ENCODE peak calls at places on chromosomes 6 and 20, in eight cellular contexts. U, N, E, G, A, C, T and J are unnamed samples.

GRCh38 chr6:36229223-36229622 is 32.7 kb downstream of the BRPF3 start:
- DNase-seq in G (peak), U (no peak), C (no peak), N (no peak), E (no peak), T (no peak), A (no peak), J (no peak)

GRCh38 chr6:33317418-33317667 is 201 bp downstream of the ZBTB22 start:
- DNase-seq in U (no peak), C (no peak), N (no peak), T (no peak), E (peak), G (peak), A (no peak), J (no peak)

GRCh38 chr6:132504757-132505156 is 8.2 kb downstream of the STX7 start:
- DNase-seq in U (no peak), G (no peak), A (no peak), C (no peak), N (no peak), E (no peak), T (no peak), J (no peak)

GRCh38 chr6:125950293-125950692 is 6.3 kb upstream of the HINT3 start:
- DNase-seq in T (peak), G (no peak), A (peak), N (peak), E (no peak), U (peak), C (no peak), J (no peak)

GRCh38 chr6:46221221-46221793 is 50.5 kb upstream of the ENPP5 start:
- DNase-seq in E (no peak), C (no peak), N (peak), A (peak), U (peak), G (no peak), T (peak), J (no peak)

GRCh38 chr20:588932-589672 is 21.0 kb downstream of the TCF15 start:
- DNase-seq in U (no peak), A (no peak), N (no peak), G (no peak), T (no peak), C (no peak), E (no peak), J (no peak)

GRCh38 chr6:8383584-8383983 is 51.8 kb downstream of the SLC35B3 start:
- DNase-seq in A (no peak), U (no peak), T (no peak), C (no peak), N (no peak), G (no peak), E (no peak), J (no peak)

GRCh38 chr6:47536816-47537401 is 59.3 kb downstream of the CD2AP start:
- DNase-seq in N (no peak), A (no peak), T (no peak), U (no peak), G (no peak), C (no peak), E (no peak), J (no peak)

GRCh38 chr6:7114744-7115451 is 7.1 kb downstream of the RREB1 start:
- DNase-seq in U (no peak), C (no peak), N (no peak), G (no peak), T (no peak), E (no peak), A (no peak), J (no peak)

GRCh38 chr20:58235010-58235409 is 6.6 kb upstream of the ANKRD60 start:
- DNase-seq in N (no peak), A (no peak), U (no peak), C (no peak), G (no peak), T (no peak), E (no peak), J (no peak)

GRCh38 chr6:158322724-158323560 is 10.7 kb downstream of the TULP4 start:
- DNase-seq in A (peak), N (peak), U (peak), T (peak), C (no peak), E (no peak), G (no peak), J (no peak)

GRCh38 chr6:3753228-3753795 is 1.8 kb upstream of the PXDC1 start:
- DNase-seq in A (no peak), E (no peak), N (no peak), C (no peak), U (no peak), G (peak), T (no peak), J (no peak)

GRCh38 chr20:53914861-53915458 is 155.4 kb downstream of the BCAS1 start:
- DNase-seq in C (no peak), N (no peak), U (no peak), E (no peak), T (no peak), G (peak), A (no peak), J (no peak)

GRCh38 chr6:161091972-161092701 is 100.6 kb downstream of the MAP3K4 start:
- DNase-seq in A (peak), U (no peak), T (peak), N (peak), G (no peak), E (no peak), C (no peak), J (no peak)

GRCh38 chr6:3194535-3195376 is 32.7 kb downstream of the TUBB2B start:
- DNase-seq in T (peak), U (peak), G (peak), N (no peak), E (peak), C (no peak), A (peak), J (no peak)

GRCh38 chr20:43945391-43946205 is 30.9 kb downstream of the TOX2 start:
- DNase-seq in E (no peak), N (no peak), G (no peak), A (no peak), T (no peak), C (no peak), U (no peak), J (no peak)

GRCh38 chr20:64256282-64256947 is 867 bp downstream of the PCMTD2 start:
- DNase-seq in T (no peak), U (peak), N (no peak), C (no peak), A (no peak), G (peak), E (no peak), J (no peak)

GRCh38 chr20:29878281-29878741 is 1379.2 kb upstream of the DEFB115 start:
- DNase-seq in G (peak), U (peak), T (no peak), A (no peak), E (no peak), N (no peak), C (peak), J (no peak)

GRCh38 chr20:46787986-46788762 is 78.7 kb downstream of the SLC2A10 start:
- DNase-seq in G (no peak), C (no peak), E (no peak), T (no peak), N (no peak), U (no peak), A (no peak), J (no peak)

GRCh38 chr20:25048519-25048952 is 9.4 kb downstream of the ACSS1 start:
- DNase-seq in G (peak), N (no peak), A (no peak), E (no peak), C (peak), U (no peak), T (no peak), J (no peak)

GRCh38 chr20:50569864-50570836 is 60.0 kb downstream of the PTPN1 start:
- DNase-seq in N (no peak), A (peak), U (peak), E (no peak), G (no peak), C (no peak), T (peak), J (no peak)

GRCh38 chr20:35602851-35603495 is 12.7 kb upstream of the SPAG4 start:
- DNase-seq in A (no peak), C (peak), G (no peak), U (no peak), N (no peak), T (no peak), E (no peak), J (no peak)

GRCh38 chr6:126040826-126041225 is 54.5 kb downstream of the TRMT11 start:
- DNase-seq in U (peak), E (no peak), G (no peak), C (no peak), A (peak), T (peak), N (peak), J (no peak)

GRCh38 chr6:116392158-116393032 is 21.6 kb downstream of the DSE start:
- DNase-seq in T (peak), N (no peak), C (no peak), E (no peak), A (peak), G (no peak), U (peak), J (no peak)

GRCh38 chr20:46900068-46900467 is 5.4 kb downstream of the EYA2 start:
- DNase-seq in E (no peak), N (no peak), C (no peak), U (no peak), A (no peak), G (no peak), T (no peak), J (no peak)

DNA sequence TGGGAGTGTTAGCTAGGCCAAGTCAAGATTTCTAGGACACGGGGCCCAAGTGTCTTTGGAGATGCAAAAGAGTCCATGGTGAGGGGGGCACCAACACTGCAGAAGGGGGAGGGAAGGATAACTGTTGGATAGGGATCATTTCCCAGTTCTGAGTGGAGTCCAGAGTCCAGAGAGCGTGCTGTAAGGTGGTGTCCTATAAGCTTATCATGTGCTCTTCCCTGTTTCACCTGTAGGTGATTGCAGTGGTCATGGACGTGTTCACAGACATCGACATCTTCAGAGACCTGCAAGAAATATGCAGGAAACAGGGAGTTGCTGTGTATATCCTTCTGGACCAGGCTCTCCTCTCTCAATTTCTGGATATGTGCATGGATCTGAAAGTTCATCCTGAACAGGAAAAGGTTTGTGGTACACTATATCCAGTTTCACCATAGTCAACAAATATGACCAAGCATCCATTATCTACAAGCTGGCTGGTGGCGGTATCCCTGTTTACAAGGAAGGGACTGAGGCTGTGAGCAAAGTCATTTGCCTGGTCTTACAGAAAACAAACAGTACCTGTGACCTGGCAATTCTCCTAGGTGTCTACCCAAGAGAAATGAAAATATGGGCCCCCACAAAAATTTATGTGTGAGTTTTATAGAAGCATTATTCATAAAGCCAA is 15.6 kb downstream of the FAM83D start:
- DNase-seq in T (no peak), C (no peak), A (no peak), U (no peak), E (no peak), N (no peak), G (peak), J (no peak)
- TF ChIP-seq CTCF in T (no peak), C (no peak), A (no peak), U (no peak), E (no peak), N (no peak), G (no peak), J (no peak)

GRCh38 chr20:57153238-57153905 is 113.1 kb downstream of the BMP7 start:
- DNase-seq in G (no peak), U (no peak), E (no peak), T (no peak), A (no peak), N (no peak), C (no peak), J (no peak)
- TF ChIP-seq CTCF in G (no peak), U (no peak), E (no peak), T (no peak), A (no peak), N (no peak), C (no peak), J (no peak)

GRCh38 chr6:68533339-68533795 is 101.7 kb upstream of the ADGRB3 start:
- DNase-seq in U (no peak), C (peak), A (no peak), N (no peak), E (no peak), G (no peak), T (no peak), J (no peak)

DNA sequence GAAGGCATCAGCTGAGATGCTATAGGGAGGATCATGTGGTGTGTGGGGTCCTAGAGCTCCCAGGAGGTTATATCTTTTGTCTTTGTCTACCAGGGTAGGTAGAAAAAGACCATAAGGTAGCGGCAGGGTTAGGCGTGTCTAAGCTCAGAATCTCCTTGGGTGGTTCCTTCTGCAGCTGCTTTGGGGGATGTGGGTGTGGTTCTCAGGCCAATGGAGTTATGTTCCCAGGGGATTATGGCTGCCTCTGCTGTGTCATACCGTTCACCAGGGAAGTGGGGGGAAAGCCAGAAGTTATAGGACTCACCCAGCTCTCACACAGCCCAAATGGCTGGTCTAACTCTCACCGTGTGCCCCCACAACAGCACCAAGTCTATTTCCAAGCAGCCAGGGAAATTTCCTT is 107.4 kb upstream of the ADGRB3 start:
- DNase-seq in N (no peak), A (no peak), U (no peak), E (no peak), T (no peak), C (no peak), G (no peak), J (no peak)
- TF ChIP-seq CTCF in N (no peak), A (no peak), U (no peak), E (no peak), T (no peak), C (no peak), G (no peak), J (no peak)

GRCh38 chr6:17096657-17097056 is 5.2 kb upstream of the STMND1 start:
- DNase-seq in N (no peak), U (no peak), T (no peak), A (no peak), G (no peak), C (no peak), E (no peak), J (no peak)

GRCh38 chr6:17096076-17096475 is 5.8 kb upstream of the STMND1 start:
- DNase-seq in T (no peak), N (no peak), U (no peak), A (peak), C (no peak), E (no peak), G (no peak), J (no peak)

GRCh38 chr6:17098007-17098406 is 3.8 kb upstream of the STMND1 start:
- DNase-seq in T (no peak), E (no peak), U (no peak), A (no peak), N (no peak), C (no peak), G (no peak), J (no peak)

GRCh38 chr6:17091122-17091521 is 10.7 kb upstream of the STMND1 start:
- DNase-seq in U (peak), N (no peak), T (peak), A (peak), E (no peak), G (no peak), C (no peak), J (no peak)

GRCh38 chr6:17093692-17094091 is 8.2 kb upstream of the STMND1 start:
- DNase-seq in E (no peak), G (no peak), T (peak), A (no peak), N (no peak), C (no peak), U (no peak), J (no peak)
- TF ChIP-seq CTCF in E (no peak), G (no peak), T (peak), A (peak), N (peak), C (no peak), U (peak), J (no peak)

GRCh38 chr6:113128020-113128419 is 729.1 kb upstream of the MARCKS start:
- DNase-seq in E (no peak), A (no peak), N (no peak), G (no peak), C (no peak), T (no peak), U (no peak), J (no peak)

GRCh38 chr6:113120577-113121285 is 736.4 kb upstream of the MARCKS start:
- DNase-seq in U (peak), E (no peak), C (no peak), N (peak), G (no peak), T (peak), A (peak), J (no peak)

GRCh38 chr6:113120214-113120576 is 737.0 kb upstream of the MARCKS start:
- DNase-seq in G (no peak), U (peak), T (peak), C (no peak), N (peak), A (peak), E (no peak), J (no peak)

DNA sequence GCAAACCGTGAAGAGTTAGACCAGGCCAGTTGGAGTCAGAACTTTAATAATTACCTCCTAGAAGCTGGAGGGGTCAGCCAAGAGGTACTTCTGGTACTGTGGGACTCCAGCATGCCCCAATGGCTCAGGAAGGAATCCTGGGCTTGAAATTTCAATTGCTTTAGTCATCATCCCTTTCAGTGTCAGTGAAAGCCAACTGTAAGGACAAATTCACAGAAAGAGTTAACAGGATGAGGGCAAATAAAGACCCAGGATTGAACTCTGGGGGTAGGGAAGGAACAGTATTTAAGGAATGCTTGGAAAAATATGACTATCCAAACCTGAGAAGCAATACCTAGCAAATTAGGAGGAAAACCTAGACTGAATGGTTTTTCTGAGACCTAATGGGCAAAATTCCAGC is 735.1 kb upstream of the MARCKS start:
- DNase-seq in G (no peak), E (no peak), U (peak), N (peak), A (peak), T (peak), C (no peak), J (no peak)
- TF ChIP-seq CTCF in G (no peak), E (peak), U (peak), N (peak), A (no peak), T (peak), C (no peak), J (no peak)

GRCh38 chr20:31278178-31278577 is 20.7 kb downstream of the DEFB115 start:
- DNase-seq in A (no peak), T (no peak), N (no peak), C (no peak), U (no peak), E (no peak), G (no peak), J (no peak)

GRCh38 chr20:31274441-31274840 is 17.0 kb downstream of the DEFB115 start:
- DNase-seq in N (no peak), E (no peak), T (no peak), A (no peak), C (no peak), G (no peak), U (no peak), J (no peak)
- TF ChIP-seq CTCF in N (no peak), E (no peak), T (no peak), A (no peak), C (no peak), G (no peak), U (no peak), J (no peak)

GRCh38 chr6:28107506-28107905 is 16.9 kb upstream of the ZSCAN16 start:
- DNase-seq in G (no peak), C (no peak), N (no peak), A (no peak), E (no peak), U (no peak), T (no peak), J (no peak)

GRCh38 chr6:28104392-28105250 is 19.8 kb upstream of the ZSCAN16 start:
- DNase-seq in T (peak), C (peak), A (peak), U (peak), E (peak), G (peak), N (peak), J (peak)

GRCh38 chr6:28105286-28105685 is 19.1 kb upstream of the ZSCAN16 start:
- DNase-seq in T (peak), U (peak), G (no peak), E (no peak), A (peak), N (no peak), C (no peak), J (no peak)
- TF ChIP-seq CTCF in T (no peak), U (no peak), G (no peak), E (no peak), A (no peak), N (no peak), C (no peak), J (no peak)

DNA sequence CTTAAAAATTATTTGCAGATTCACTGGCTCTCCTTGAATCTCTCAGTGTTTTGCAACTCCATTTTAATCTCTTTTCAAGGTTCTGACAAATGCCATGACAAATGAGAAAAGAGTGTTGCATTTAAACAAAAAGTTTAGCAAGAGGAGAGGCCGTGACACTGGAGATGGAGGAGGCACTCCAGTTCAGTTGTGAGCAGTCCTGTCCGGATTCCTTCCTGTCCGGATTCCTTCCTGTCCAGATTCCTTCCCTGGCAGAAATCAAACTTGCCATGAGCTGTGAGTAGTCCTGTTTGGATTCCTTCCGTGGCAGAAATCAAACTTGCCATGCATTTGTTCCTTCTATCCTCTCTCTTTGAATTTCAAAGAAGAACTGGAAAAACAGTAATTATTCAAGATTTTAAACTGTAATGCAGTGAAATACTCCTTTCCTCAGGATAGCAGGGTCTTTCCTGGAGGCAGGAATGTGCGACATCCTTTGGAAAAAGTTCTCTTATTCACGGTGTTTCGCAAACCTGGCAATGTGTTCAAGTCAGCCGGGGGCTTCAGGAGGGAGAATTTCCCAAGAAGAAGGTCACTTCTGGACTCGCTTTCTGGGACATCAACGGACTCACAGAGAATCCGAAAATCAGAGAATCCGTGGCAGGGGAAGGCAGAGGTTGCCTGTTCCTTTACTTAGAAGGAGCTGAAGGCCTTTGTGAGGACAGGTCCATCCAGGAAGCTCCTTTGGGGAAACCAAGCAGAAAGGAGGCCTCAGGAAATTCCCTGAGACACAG is 48.7 kb upstream of the DACT2 start:
- DNase-seq in C (no peak), E (no peak), U (peak), A (no peak), T (peak), G (peak), N (no peak), J (no peak)
- TF ChIP-seq CTCF in C (no peak), E (no peak), U (peak), A (no peak), T (no peak), G (no peak), N (no peak), J (no peak)

DNA sequence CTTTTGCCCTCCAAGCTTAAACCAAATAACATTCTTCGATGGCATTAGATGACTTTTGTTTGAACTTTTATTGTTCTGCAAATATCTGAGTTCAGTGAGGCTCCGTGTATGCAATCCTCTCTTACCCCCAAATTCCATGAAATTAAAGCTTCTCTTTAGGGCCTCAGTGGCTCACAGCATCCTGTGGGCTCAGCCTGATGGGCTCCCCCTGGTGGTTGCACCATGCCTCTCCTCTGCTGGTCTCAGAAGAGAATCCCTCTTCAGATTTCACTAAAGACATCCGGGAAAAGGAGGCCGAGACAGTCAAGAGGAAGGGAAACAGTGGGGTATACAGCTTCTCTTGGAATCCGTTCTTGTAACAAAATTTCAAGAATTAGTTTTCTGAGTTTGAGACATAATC is 331.6 kb upstream of the NT5E start:
- DNase-seq in T (no peak), N (no peak), E (no peak), C (no peak), U (no peak), A (no peak), G (peak), J (no peak)
- TF ChIP-seq CTCF in T (peak), N (peak), E (no peak), C (no peak), U (peak), A (peak), G (no peak), J (no peak)